ENCODE peak calls at places on chromosome 4, in five cellular contexts. One of them, this sample, is unnamed.

GRCh38 chr4:41346306-41347061 is 89.8 kb downstream of the UCHL1 start:
- DNase-seq in B cell: no peak
- DNase-seq in NB4: no peak
- DNase-seq in OCI-LY7: no peak
- DNase-seq in lower leg skin: no peak
- DNase-seq in this sample: no peak

GRCh38 chr4:2598661-2599654 is 62.5 kb downstream of the FAM193A start:
- DNase-seq in B cell: peak; percentile 73
- DNase-seq in NB4: peak; percentile 82
- DNase-seq in OCI-LY7: peak; percentile 70
- DNase-seq in lower leg skin: no peak
- DNase-seq in this sample: peak; percentile 74

GRCh38 chr4:7575426-7575825 is 140.7 kb upstream of the PSAPL1 start:
- DNase-seq in B cell: no peak
- DNase-seq in NB4: no peak
- DNase-seq in OCI-LY7: no peak
- DNase-seq in lower leg skin: no peak
- DNase-seq in this sample: no peak

GRCh38 chr4:136458326-136458725 is 1074.0 kb downstream of the PCDH18 start:
- DNase-seq in B cell: no peak
- DNase-seq in NB4: no peak
- DNase-seq in OCI-LY7: no peak
- DNase-seq in lower leg skin: no peak
- DNase-seq in this sample: no peak

GRCh38 chr4:53943345-53944085 is 120.9 kb downstream of the CHIC2 start:
- DNase-seq in B cell: no peak
- DNase-seq in NB4: peak; percentile 17
- DNase-seq in OCI-LY7: no peak
- DNase-seq in lower leg skin: no peak
- DNase-seq in this sample: no peak

GRCh38 chr4:56742080-56742871 is 61.2 kb upstream of the HOPX start:
- DNase-seq in B cell: no peak
- DNase-seq in NB4: no peak
- DNase-seq in OCI-LY7: no peak
- DNase-seq in lower leg skin: no peak
- DNase-seq in this sample: no peak

GRCh38 chr4:79528241-79528706 is 120.2 kb upstream of the GK2 start:
- DNase-seq in B cell: no peak
- DNase-seq in NB4: peak; percentile 2
- DNase-seq in OCI-LY7: no peak
- DNase-seq in lower leg skin: no peak
- DNase-seq in this sample: no peak

GRCh38 chr4:87211249-87211952 is 9.0 kb downstream of the KLHL8 start:
- DNase-seq in B cell: no peak
- DNase-seq in NB4: no peak
- DNase-seq in OCI-LY7: no peak
- DNase-seq in lower leg skin: no peak
- DNase-seq in this sample: no peak

GRCh38 chr4:185028625-185029024 is 10.3 kb downstream of the HELT start:
- DNase-seq in B cell: no peak
- DNase-seq in NB4: no peak
- DNase-seq in OCI-LY7: no peak
- DNase-seq in lower leg skin: no peak
- DNase-seq in this sample: no peak

GRCh38 chr4:77600521-77601451 is 4.8 kb upstream of the CXCL13 start:
- DNase-seq in B cell: peak; percentile 34
- DNase-seq in NB4: peak; percentile 40
- DNase-seq in OCI-LY7: peak; percentile 59
- DNase-seq in lower leg skin: peak; percentile 18
- DNase-seq in this sample: peak; percentile 42

GRCh38 chr4:8439914-8440490 is 521 bp downstream of the ACOX3 start:
- DNase-seq in B cell: peak; percentile 66
- DNase-seq in NB4: peak; percentile 86
- DNase-seq in OCI-LY7: peak; percentile 72
- DNase-seq in lower leg skin: no peak
- DNase-seq in this sample: no peak

GRCh38 chr4:166432842-166433241 is 559.8 kb downstream of the TLL1 start:
- DNase-seq in B cell: no peak
- DNase-seq in NB4: no peak
- DNase-seq in OCI-LY7: no peak
- DNase-seq in lower leg skin: no peak
- DNase-seq in this sample: no peak

GRCh38 chr4:170259631-170260153 is 169.9 kb upstream of the AADAT start:
- DNase-seq in B cell: peak; percentile 58
- DNase-seq in NB4: peak; percentile 88
- DNase-seq in OCI-LY7: peak; percentile 88
- DNase-seq in lower leg skin: peak; percentile 71
- DNase-seq in this sample: peak; percentile 58

GRCh38 chr4:151468715-151469696 is 60.0 kb downstream of the FHIP1A start:
- DNase-seq in B cell: no peak
- DNase-seq in NB4: no peak
- DNase-seq in OCI-LY7: no peak
- DNase-seq in lower leg skin: no peak
- DNase-seq in this sample: no peak

GRCh38 chr4:150224896-150225591 is 146.8 kb downstream of the DCLK2 start:
- DNase-seq in B cell: no peak
- DNase-seq in NB4: no peak
- DNase-seq in OCI-LY7: no peak
- DNase-seq in lower leg skin: no peak
- DNase-seq in this sample: no peak

GRCh38 chr4:77175201-77175610 is 18.2 kb downstream of the CCNG2 start:
- DNase-seq in B cell: no peak
- DNase-seq in NB4: no peak
- DNase-seq in OCI-LY7: no peak
- DNase-seq in lower leg skin: no peak
- DNase-seq in this sample: no peak

GRCh38 chr4:99404595-99405287 is 30.4 kb downstream of the ADH7 start:
- DNase-seq in B cell: no peak
- DNase-seq in NB4: peak; percentile 28
- DNase-seq in OCI-LY7: no peak
- DNase-seq in lower leg skin: no peak
- DNase-seq in this sample: peak; percentile 42

DNA sequence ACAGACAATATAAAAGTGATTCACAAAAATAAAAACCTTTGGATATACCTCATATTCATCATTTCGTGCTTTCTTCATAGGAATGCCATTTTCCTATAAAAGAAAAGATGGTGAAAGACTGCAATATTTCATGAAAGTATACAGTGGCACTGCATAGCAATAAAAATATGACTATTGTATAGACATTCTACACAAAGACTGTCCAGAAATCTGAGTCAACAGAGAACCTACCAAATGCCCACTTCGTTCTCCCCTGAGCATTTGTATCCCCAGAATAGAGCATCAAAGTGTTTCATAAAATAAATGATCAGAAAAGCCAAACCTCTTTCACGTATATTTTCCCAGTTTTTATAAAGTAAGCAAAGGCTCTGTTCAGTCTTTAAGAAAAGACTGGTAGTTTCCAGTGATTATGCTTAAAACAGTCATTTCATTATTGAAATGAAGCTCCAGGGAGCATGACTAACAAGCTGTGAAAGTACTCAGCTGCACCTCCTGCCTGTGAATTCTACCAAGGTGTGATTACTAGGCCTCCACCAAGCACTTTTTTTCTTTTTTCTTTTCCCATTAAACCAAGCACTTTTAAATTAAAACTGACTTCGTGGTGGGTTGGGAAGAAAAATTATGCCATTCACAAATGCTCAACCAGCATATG is 20.2 kb downstream of the PPA2 start:
- DNase-seq in B cell: no peak
- DNase-seq in NB4: no peak
- DNase-seq in OCI-LY7: no peak
- DNase-seq in lower leg skin: no peak
- DNase-seq in this sample: peak; percentile 49
- TF ChIP-seq CTCF in B cell: no peak
- TF ChIP-seq CTCF in NB4: no peak
- TF ChIP-seq CTCF in OCI-LY7: no peak
- TF ChIP-seq CTCF in lower leg skin: no peak
- TF ChIP-seq CTCF in this sample: no peak

DNA sequence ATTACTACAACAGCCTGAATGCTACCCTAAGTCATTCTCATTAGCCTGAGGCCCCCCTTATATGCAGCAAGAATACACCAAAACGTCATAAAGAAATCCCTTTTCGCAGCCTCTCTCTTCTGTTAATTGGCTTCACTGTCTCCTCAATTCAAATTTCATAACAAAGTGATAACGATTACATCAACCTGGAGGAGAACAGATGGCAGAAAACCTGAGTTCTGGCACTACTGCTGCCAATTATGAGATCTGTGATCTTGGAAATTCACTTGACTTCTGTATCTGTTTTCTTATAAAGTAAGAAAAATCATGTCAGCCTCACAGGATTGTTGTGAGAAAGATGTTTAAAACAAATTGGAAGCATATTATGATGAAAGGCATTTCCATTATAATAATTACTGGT is 1663.2 kb downstream of the STIM2 start:
- DNase-seq in B cell: no peak
- DNase-seq in NB4: no peak
- DNase-seq in OCI-LY7: no peak
- DNase-seq in lower leg skin: no peak
- DNase-seq in this sample: no peak
- TF ChIP-seq CTCF in B cell: no peak
- TF ChIP-seq CTCF in NB4: no peak
- TF ChIP-seq CTCF in OCI-LY7: no peak
- TF ChIP-seq CTCF in lower leg skin: no peak
- TF ChIP-seq CTCF in this sample: no peak

DNA sequence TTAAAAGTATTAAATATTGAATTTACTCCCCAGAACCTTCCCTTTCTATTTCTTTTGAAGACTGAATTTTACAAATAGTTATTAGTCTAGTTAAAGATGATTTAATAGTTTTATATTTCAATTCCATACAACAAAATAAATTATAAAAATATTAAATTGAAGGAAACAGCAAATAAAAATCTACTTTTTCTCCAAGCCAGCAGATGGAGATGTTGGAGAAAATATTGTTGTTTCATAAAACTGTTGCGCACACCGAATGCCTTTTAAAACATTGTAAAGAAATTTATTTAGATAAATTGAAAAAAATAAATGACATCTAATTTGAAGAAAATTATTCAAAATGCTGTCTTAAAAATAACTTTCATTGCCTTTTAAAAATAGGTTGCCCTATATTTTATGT is 5.5 kb downstream of the GRIA2 start:
- DNase-seq in B cell: no peak
- DNase-seq in NB4: no peak
- DNase-seq in OCI-LY7: no peak
- DNase-seq in lower leg skin: no peak
- DNase-seq in this sample: no peak
- TF ChIP-seq CTCF in B cell: no peak
- TF ChIP-seq CTCF in NB4: no peak
- TF ChIP-seq CTCF in OCI-LY7: no peak
- TF ChIP-seq CTCF in lower leg skin: no peak
- TF ChIP-seq CTCF in this sample: no peak

DNA sequence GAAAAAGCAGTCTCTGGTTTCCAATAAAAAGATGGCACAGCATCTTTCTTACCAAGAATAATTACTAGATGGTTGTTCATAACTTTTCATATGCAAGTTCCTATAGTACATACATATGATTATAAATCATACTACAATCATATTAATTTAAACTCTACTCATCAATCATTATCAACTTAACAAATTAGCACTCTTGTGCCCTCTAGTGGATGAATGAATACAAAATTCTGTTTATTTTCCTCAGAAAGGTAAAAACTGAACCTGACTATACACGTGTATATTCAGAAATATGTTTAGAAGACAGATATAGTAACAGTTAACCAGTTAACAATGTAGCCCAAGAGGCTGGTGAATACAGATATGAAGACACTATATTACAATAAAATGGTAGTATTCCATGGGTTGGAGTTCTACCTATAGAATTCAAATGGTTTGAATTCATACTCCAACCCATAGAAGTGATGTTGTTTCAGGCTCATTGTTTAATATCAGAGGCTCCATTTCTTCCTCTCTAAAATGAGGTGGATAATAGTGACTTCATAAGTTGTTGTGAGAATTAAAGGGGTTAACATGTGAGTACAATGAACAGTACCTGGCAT is 100.0 kb downstream of the ADAMTS3 start:
- DNase-seq in B cell: peak; percentile 3
- DNase-seq in NB4: peak; percentile 20
- DNase-seq in OCI-LY7: peak; percentile 34
- DNase-seq in lower leg skin: no peak
- DNase-seq in this sample: no peak
- TF ChIP-seq CTCF in B cell: peak; percentile 62
- TF ChIP-seq CTCF in NB4: no peak
- TF ChIP-seq CTCF in OCI-LY7: peak; percentile 86
- TF ChIP-seq CTCF in lower leg skin: no peak
- TF ChIP-seq CTCF in this sample: peak; percentile 52

GRCh38 chr4:44493924-44494323 is 45.3 kb upstream of the KCTD8 start:
- DNase-seq in B cell: peak; percentile 3
- DNase-seq in NB4: peak; percentile 20
- DNase-seq in OCI-LY7: peak; percentile 16
- DNase-seq in lower leg skin: no peak
- DNase-seq in this sample: peak; percentile 11
- TF ChIP-seq CTCF in B cell: peak; percentile 28
- TF ChIP-seq CTCF in NB4: peak; percentile 58
- TF ChIP-seq CTCF in OCI-LY7: peak; percentile 55
- TF ChIP-seq CTCF in lower leg skin: no peak
- TF ChIP-seq CTCF in this sample: no peak

GRCh38 chr4:93157984-93158383 is 670.6 kb upstream of the ATOH1 start:
- DNase-seq in B cell: no peak
- DNase-seq in NB4: peak; percentile 3
- DNase-seq in OCI-LY7: no peak
- DNase-seq in lower leg skin: no peak
- DNase-seq in this sample: no peak
- TF ChIP-seq CTCF in B cell: no peak
- TF ChIP-seq CTCF in NB4: no peak
- TF ChIP-seq CTCF in OCI-LY7: peak; percentile 26
- TF ChIP-seq CTCF in lower leg skin: no peak
- TF ChIP-seq CTCF in this sample: peak; percentile 18